ENCODE peak calls at places on chromosomes 3 and 15, in seven cellular contexts. One of them, this sample, is unnamed.

GRCh38 chr3:63940389-63940757 is 28.2 kb upstream of the SCAANT1 start:
- DNase-seq in NCI-H1694 treated with DMSO at 0.1 percent for 48 hours: no peak
- DNase-seq in NCI-H460: no peak
- DNase-seq in NCI-H2107: no peak
- DNase-seq in anterior cingulate cortex: no peak
- DNase-seq in colonic mucosa: no peak
- DNase-seq in NCI-H82: no peak
- DNase-seq in this sample: no peak

GRCh38 chr15:69357773-69358765 is 56.1 kb upstream of the KIF23 start:
- DNase-seq in NCI-H1694 treated with DMSO at 0.1 percent for 48 hours: no peak
- DNase-seq in NCI-H82: no peak
- DNase-seq in NCI-H460: no peak
- DNase-seq in anterior cingulate cortex: no peak
- DNase-seq in NCI-H2107: no peak
- DNase-seq in colonic mucosa: peak; percentile 15
- DNase-seq in this sample: no peak

GRCh38 chr15:83928392-83928734 is 274.4 kb downstream of the ADAMTSL3 start:
- DNase-seq in NCI-H460: no peak
- DNase-seq in NCI-H1694 treated with DMSO at 0.1 percent for 48 hours: no peak
- DNase-seq in colonic mucosa: no peak
- DNase-seq in NCI-H2107: no peak
- DNase-seq in anterior cingulate cortex: no peak
- DNase-seq in NCI-H82: no peak
- DNase-seq in this sample: no peak

GRCh38 chr3:79027593-79027992 is 740.2 kb downstream of the ROBO1 start:
- DNase-seq in NCI-H1694 treated with DMSO at 0.1 percent for 48 hours: no peak
- DNase-seq in NCI-H82: peak; percentile 24
- DNase-seq in NCI-H2107: no peak
- DNase-seq in NCI-H460: no peak
- DNase-seq in anterior cingulate cortex: no peak
- DNase-seq in colonic mucosa: no peak
- DNase-seq in this sample: no peak

GRCh38 chr3:98657429-98657828 is 64.0 kb upstream of the CPOX start:
- DNase-seq in anterior cingulate cortex: peak; percentile 4
- DNase-seq in NCI-H460: peak; percentile 12
- DNase-seq in NCI-H82: peak; percentile 83
- DNase-seq in NCI-H2107: peak; percentile 11
- DNase-seq in colonic mucosa: peak; percentile 39
- DNase-seq in NCI-H1694 treated with DMSO at 0.1 percent for 48 hours: no peak
- DNase-seq in this sample: no peak

GRCh38 chr15:40489274-40490175 is 18.7 kb downstream of the CHST14 start:
- DNase-seq in NCI-H82: no peak
- DNase-seq in anterior cingulate cortex: no peak
- DNase-seq in NCI-H2107: no peak
- DNase-seq in NCI-H460: no peak
- DNase-seq in colonic mucosa: no peak
- DNase-seq in NCI-H1694 treated with DMSO at 0.1 percent for 48 hours: no peak
- DNase-seq in this sample: no peak

GRCh38 chr3:46924921-46925584 is 47.5 kb downstream of the PTH1R start:
- DNase-seq in NCI-H1694 treated with DMSO at 0.1 percent for 48 hours: no peak
- DNase-seq in anterior cingulate cortex: no peak
- DNase-seq in NCI-H460: no peak
- DNase-seq in NCI-H2107: no peak
- DNase-seq in colonic mucosa: no peak
- DNase-seq in NCI-H82: no peak
- DNase-seq in this sample: peak; percentile 58

GRCh38 chr3:48268381-48268935 is 27.6 kb downstream of the ZNF589 start:
- DNase-seq in NCI-H2107: peak; percentile 3
- DNase-seq in NCI-H460: no peak
- DNase-seq in NCI-H1694 treated with DMSO at 0.1 percent for 48 hours: no peak
- DNase-seq in NCI-H82: no peak
- DNase-seq in colonic mucosa: peak; percentile 88
- DNase-seq in anterior cingulate cortex: no peak
- DNase-seq in this sample: no peak

GRCh38 chr3:192892981-192893827 is 24.5 kb downstream of the MB21D2 start:
- DNase-seq in NCI-H1694 treated with DMSO at 0.1 percent for 48 hours: no peak
- DNase-seq in colonic mucosa: peak; percentile 27
- DNase-seq in anterior cingulate cortex: no peak
- DNase-seq in NCI-H2107: peak; percentile 93
- DNase-seq in NCI-H82: no peak
- DNase-seq in NCI-H460: peak; percentile 61
- DNase-seq in this sample: peak; percentile 66

GRCh38 chr3:83189634-83190033 is 1428.2 kb upstream of the GBE1 start:
- DNase-seq in NCI-H460: no peak
- DNase-seq in NCI-H2107: no peak
- DNase-seq in NCI-H1694 treated with DMSO at 0.1 percent for 48 hours: no peak
- DNase-seq in colonic mucosa: no peak
- DNase-seq in NCI-H82: no peak
- DNase-seq in anterior cingulate cortex: no peak
- DNase-seq in this sample: no peak

GRCh38 chr15:63888146-63888545 is 54.4 kb upstream of the HERC1 start:
- DNase-seq in NCI-H460: no peak
- DNase-seq in NCI-H1694 treated with DMSO at 0.1 percent for 48 hours: no peak
- DNase-seq in NCI-H2107: no peak
- DNase-seq in colonic mucosa: no peak
- DNase-seq in NCI-H82: no peak
- DNase-seq in anterior cingulate cortex: no peak
- DNase-seq in this sample: no peak

GRCh38 chr3:173467501-173467900 is 70.0 kb downstream of the NLGN1 start:
- DNase-seq in colonic mucosa: no peak
- DNase-seq in NCI-H1694 treated with DMSO at 0.1 percent for 48 hours: no peak
- DNase-seq in NCI-H82: no peak
- DNase-seq in NCI-H2107: no peak
- DNase-seq in anterior cingulate cortex: no peak
- DNase-seq in NCI-H460: peak; percentile 24
- DNase-seq in this sample: no peak

GRCh38 chr3:126356373-126357298 is 572 bp downstream of the KLF15 start:
- DNase-seq in NCI-H2107: no peak
- DNase-seq in colonic mucosa: no peak
- DNase-seq in NCI-H460: no peak
- DNase-seq in anterior cingulate cortex: peak; percentile 40
- DNase-seq in NCI-H82: peak; percentile 72
- DNase-seq in NCI-H1694 treated with DMSO at 0.1 percent for 48 hours: no peak
- DNase-seq in this sample: peak; percentile 63

GRCh38 chr3:49397470-49397869 is 14.3 kb downstream of the RHOA start:
- DNase-seq in NCI-H2107: no peak
- DNase-seq in colonic mucosa: no peak
- DNase-seq in NCI-H82: peak; percentile 94
- DNase-seq in NCI-H460: no peak
- DNase-seq in NCI-H1694 treated with DMSO at 0.1 percent for 48 hours: no peak
- DNase-seq in anterior cingulate cortex: no peak
- DNase-seq in this sample: no peak

GRCh38 chr3:52171577-52172261 is 17.5 kb upstream of the POC1A start:
- DNase-seq in NCI-H460: peak; percentile 31
- DNase-seq in NCI-H1694 treated with DMSO at 0.1 percent for 48 hours: no peak
- DNase-seq in colonic mucosa: no peak
- DNase-seq in NCI-H2107: no peak
- DNase-seq in NCI-H82: peak; percentile 74
- DNase-seq in anterior cingulate cortex: no peak
- DNase-seq in this sample: no peak

GRCh38 chr3:128879125-128879969 is at the start of gene ACAD9:
- DNase-seq in NCI-H2107: peak; percentile 98
- DNase-seq in anterior cingulate cortex: peak; percentile 98
- DNase-seq in colonic mucosa: peak; percentile 97
- DNase-seq in NCI-H82: peak; percentile 99
- DNase-seq in NCI-H460: peak; percentile 94
- DNase-seq in NCI-H1694 treated with DMSO at 0.1 percent for 48 hours: peak; percentile 95
- DNase-seq in this sample: peak; percentile 97

GRCh38 chr15:59284768-59285368 is 78.2 kb downstream of the LDHAL6B start:
- DNase-seq in anterior cingulate cortex: no peak
- DNase-seq in NCI-H460: no peak
- DNase-seq in NCI-H1694 treated with DMSO at 0.1 percent for 48 hours: no peak
- DNase-seq in NCI-H2107: no peak
- DNase-seq in NCI-H82: no peak
- DNase-seq in colonic mucosa: no peak
- DNase-seq in this sample: no peak

GRCh38 chr3:173825731-173826130 is 428.2 kb downstream of the NLGN1 start:
- DNase-seq in NCI-H2107: no peak
- DNase-seq in colonic mucosa: no peak
- DNase-seq in NCI-H460: no peak
- DNase-seq in NCI-H1694 treated with DMSO at 0.1 percent for 48 hours: no peak
- DNase-seq in anterior cingulate cortex: no peak
- DNase-seq in NCI-H82: no peak
- DNase-seq in this sample: no peak

GRCh38 chr3:160480931-160481330 is 31.3 kb upstream of the TRIM59 start:
- DNase-seq in NCI-H1694 treated with DMSO at 0.1 percent for 48 hours: no peak
- DNase-seq in NCI-H460: no peak
- DNase-seq in NCI-H82: no peak
- DNase-seq in anterior cingulate cortex: no peak
- DNase-seq in colonic mucosa: no peak
- DNase-seq in NCI-H2107: no peak
- DNase-seq in this sample: no peak

GRCh38 chr15:69593981-69594966 is 141.7 kb downstream of the RPLP1 start:
- DNase-seq in colonic mucosa: peak; percentile 95
- DNase-seq in NCI-H460: peak; percentile 87
- DNase-seq in NCI-H2107: peak; percentile 71
- DNase-seq in NCI-H82: peak; percentile 72
- DNase-seq in NCI-H1694 treated with DMSO at 0.1 percent for 48 hours: peak; percentile 78
- DNase-seq in anterior cingulate cortex: no peak
- DNase-seq in this sample: peak; percentile 68

GRCh38 chr3:180011927-180012326 is 24.8 kb downstream of the PEX5L start:
- DNase-seq in NCI-H1694 treated with DMSO at 0.1 percent for 48 hours: no peak
- DNase-seq in anterior cingulate cortex: no peak
- DNase-seq in NCI-H82: peak; percentile 99
- DNase-seq in NCI-H460: no peak
- DNase-seq in colonic mucosa: no peak
- DNase-seq in NCI-H2107: no peak
- DNase-seq in this sample: no peak

GRCh38 chr15:34128898-34129297 is 27.0 kb downstream of the PGBD4 start:
- DNase-seq in NCI-H460: no peak
- DNase-seq in NCI-H82: no peak
- DNase-seq in anterior cingulate cortex: no peak
- DNase-seq in colonic mucosa: no peak
- DNase-seq in NCI-H1694 treated with DMSO at 0.1 percent for 48 hours: no peak
- DNase-seq in NCI-H2107: no peak
- DNase-seq in this sample: no peak

GRCh38 chr15:50562735-50563640 is 16.5 kb upstream of the USP50 start:
- DNase-seq in anterior cingulate cortex: no peak
- DNase-seq in NCI-H460: no peak
- DNase-seq in colonic mucosa: no peak
- DNase-seq in NCI-H2107: no peak
- DNase-seq in NCI-H1694 treated with DMSO at 0.1 percent for 48 hours: peak; percentile 2
- DNase-seq in NCI-H82: no peak
- DNase-seq in this sample: no peak

GRCh38 chr3:97102641-97103040 is 288.2 kb downstream of the EPHA6 start:
- DNase-seq in NCI-H82: no peak
- DNase-seq in NCI-H2107: no peak
- DNase-seq in anterior cingulate cortex: no peak
- DNase-seq in colonic mucosa: no peak
- DNase-seq in NCI-H460: no peak
- DNase-seq in NCI-H1694 treated with DMSO at 0.1 percent for 48 hours: no peak
- DNase-seq in this sample: no peak

GRCh38 chr3:107344722-107345121 is 32.5 kb upstream of the CCDC54 start:
- DNase-seq in NCI-H82: no peak
- DNase-seq in anterior cingulate cortex: no peak
- DNase-seq in colonic mucosa: no peak
- DNase-seq in NCI-H1694 treated with DMSO at 0.1 percent for 48 hours: no peak
- DNase-seq in NCI-H2107: no peak
- DNase-seq in NCI-H460: no peak
- DNase-seq in this sample: no peak

GRCh38 chr3:34683851-34684250 is 885.4 kb downstream of the PDCD6IP start:
- DNase-seq in NCI-H460: peak; percentile 33
- DNase-seq in NCI-H82: peak; percentile 81
- DNase-seq in colonic mucosa: peak; percentile 57
- DNase-seq in NCI-H1694 treated with DMSO at 0.1 percent for 48 hours: peak; percentile 1
- DNase-seq in NCI-H2107: no peak
- DNase-seq in anterior cingulate cortex: peak; percentile 25
- DNase-seq in this sample: peak; percentile 71

GRCh38 chr3:123486460-123486859 is 37.6 kb upstream of the ADCY5 start:
- DNase-seq in NCI-H460: no peak
- DNase-seq in NCI-H1694 treated with DMSO at 0.1 percent for 48 hours: no peak
- DNase-seq in NCI-H82: no peak
- DNase-seq in colonic mucosa: no peak
- DNase-seq in anterior cingulate cortex: no peak
- DNase-seq in NCI-H2107: no peak
- DNase-seq in this sample: no peak

GRCh38 chr3:118199044-118199443 is 835.6 kb downstream of the IGSF11 start:
- DNase-seq in NCI-H460: no peak
- DNase-seq in NCI-H2107: no peak
- DNase-seq in NCI-H1694 treated with DMSO at 0.1 percent for 48 hours: no peak
- DNase-seq in NCI-H82: no peak
- DNase-seq in colonic mucosa: no peak
- DNase-seq in anterior cingulate cortex: no peak
- DNase-seq in this sample: no peak

GRCh38 chr3:113695426-113695817 is 1.0 kb downstream of the USF3 start:
- DNase-seq in colonic mucosa: no peak
- DNase-seq in NCI-H82: no peak
- DNase-seq in NCI-H1694 treated with DMSO at 0.1 percent for 48 hours: no peak
- DNase-seq in NCI-H2107: no peak
- DNase-seq in NCI-H460: no peak
- DNase-seq in anterior cingulate cortex: no peak
- DNase-seq in this sample: no peak

GRCh38 chr3:139291276-139292051 is 52.4 kb upstream of the MRPS22 start:
- DNase-seq in anterior cingulate cortex: no peak
- DNase-seq in NCI-H1694 treated with DMSO at 0.1 percent for 48 hours: no peak
- DNase-seq in NCI-H82: no peak
- DNase-seq in NCI-H460: no peak
- DNase-seq in colonic mucosa: no peak
- DNase-seq in NCI-H2107: no peak
- DNase-seq in this sample: no peak

GRCh38 chr15:71806452-71806931 is 3.9 kb upstream of the NR2E3 start:
- DNase-seq in NCI-H460: no peak
- DNase-seq in NCI-H82: peak; percentile 96
- DNase-seq in colonic mucosa: no peak
- DNase-seq in NCI-H1694 treated with DMSO at 0.1 percent for 48 hours: no peak
- DNase-seq in anterior cingulate cortex: no peak
- DNase-seq in NCI-H2107: no peak
- DNase-seq in this sample: no peak

GRCh38 chr3:5442106-5442785 is 254.7 kb downstream of the EDEM1 start:
- DNase-seq in anterior cingulate cortex: no peak
- DNase-seq in NCI-H82: no peak
- DNase-seq in NCI-H460: no peak
- DNase-seq in colonic mucosa: no peak
- DNase-seq in NCI-H1694 treated with DMSO at 0.1 percent for 48 hours: no peak
- DNase-seq in NCI-H2107: no peak
- DNase-seq in this sample: no peak

GRCh38 chr3:167729591-167729990 is 5.1 kb downstream of the PDCD10 start:
- DNase-seq in NCI-H460: no peak
- DNase-seq in anterior cingulate cortex: no peak
- DNase-seq in NCI-H2107: no peak
- DNase-seq in NCI-H1694 treated with DMSO at 0.1 percent for 48 hours: no peak
- DNase-seq in colonic mucosa: no peak
- DNase-seq in NCI-H82: peak; percentile 69
- DNase-seq in this sample: no peak

GRCh38 chr15:100022426-100022825 is 289.2 kb upstream of the LYSMD4 start:
- DNase-seq in colonic mucosa: no peak
- DNase-seq in NCI-H460: no peak
- DNase-seq in NCI-H2107: no peak
- DNase-seq in NCI-H1694 treated with DMSO at 0.1 percent for 48 hours: no peak
- DNase-seq in NCI-H82: no peak
- DNase-seq in anterior cingulate cortex: no peak
- DNase-seq in this sample: no peak